ENCODE peak calls at places on chromosomes 11 and 22, in ten cellular contexts. H is NCI-H2029 treated with DMSO at 0.1 percent for 48 hours; B is stimulated activated CD8-positive, alpha-beta memory T cell treated with anti-CD3 and anti-CD28 coated beads, Interleukin-7, amount 100 ng/mL, for 48 hours; E is HFF-Myc; O is neuronal stem cell; A is germinal center; S is H9; Q is left ventricle myocardium inferior; X is B cell; V is GM12865. U is an unnamed sample.

GRCh38 chr11:78476066-78476465 is 58.4 kb upstream of the GAB2 start:
- DNase-seq in H (no peak), B (no peak), E (no peak), O (no peak), A (no peak), S (no peak), Q (no peak), X (no peak), V (no peak), U (no peak)

GRCh38 chr11:3115321-3115720 is 49.8 kb downstream of the OSBPL5 start:
- DNase-seq in H (no peak), B (no peak), E (no peak), O (no peak), A (no peak), S (no peak), Q (no peak), X (no peak), V (no peak), U (no peak)

GRCh38 chr11:71130106-71130505 is 122.3 kb downstream of the SHANK2 start:
- DNase-seq in H (no peak), B (no peak), E (no peak), O (no peak), A (no peak), S (no peak), Q (no peak), X (no peak), V (no peak), U (no peak)

GRCh38 chr11:45995342-45995734 is 72.9 kb downstream of the LARGE2 start:
- DNase-seq in H (no peak), B (no peak), E (no peak), O (no peak), A (no peak), S (no peak), Q (no peak), X (no peak), V (no peak), U (no peak)

GRCh38 chr11:125701858-125702621 is 21.4 kb upstream of the ACRV1 start:
- DNase-seq in H (no peak), B (no peak), E (no peak), O (no peak), A (no peak), S (peak), Q (no peak), X (no peak), V (no peak), U (no peak)

GRCh38 chr22:25021409-25021808 is 68.9 kb downstream of the KIAA1671 start:
- DNase-seq in H (no peak), B (no peak), E (no peak), O (no peak), A (no peak), S (no peak), Q (no peak), X (no peak), V (no peak), U (no peak)

GRCh38 chr11:5159806-5160205 is 5.2 kb upstream of the OR52A1 start:
- DNase-seq in H (no peak), B (no peak), E (no peak), O (no peak), A (no peak), S (no peak), Q (no peak), X (no peak), V (no peak), U (no peak)

GRCh38 chr11:46386674-46387073 is 4.9 kb downstream of the CHRM4 start:
- DNase-seq in H (no peak), B (no peak), E (no peak), O (no peak), A (no peak), S (no peak), Q (no peak), X (no peak), V (no peak), U (no peak)

GRCh38 chr11:56819916-56820315 is 71.4 kb upstream of the OR9G4 start:
- DNase-seq in H (no peak), B (no peak), E (no peak), O (no peak), A (no peak), S (no peak), Q (no peak), X (no peak), V (no peak), U (no peak)

GRCh38 chr11:126191379-126192073 is 19.9 kb downstream of the RPUSD4 start:
- DNase-seq in H (no peak), B (no peak), E (no peak), O (no peak), A (no peak), S (no peak), Q (no peak), X (no peak), V (no peak), U (no peak)

GRCh38 chr11:2559527-2560311 is 114.9 kb downstream of the KCNQ1 start:
- DNase-seq in H (no peak), B (no peak), E (no peak), O (no peak), A (no peak), S (no peak), Q (peak), X (no peak), V (no peak), U (no peak)

GRCh38 chr11:75946531-75947530 is 131.8 kb downstream of the UVRAG start:
- DNase-seq in H (peak), B (no peak), E (peak), O (no peak), A (no peak), S (peak), Q (no peak), X (peak), V (no peak), U (no peak)

GRCh38 chr11:41245184-41245583 is 214.3 kb downstream of the LRRC4C start:
- DNase-seq in H (no peak), B (no peak), E (no peak), O (no peak), A (no peak), S (peak), Q (no peak), X (no peak), V (no peak), U (no peak)

GRCh38 chr11:70073188-70073817 is 4.8 kb upstream of the ANO1 start:
- DNase-seq in H (no peak), B (no peak), E (no peak), O (no peak), A (no peak), S (peak), Q (no peak), X (no peak), V (no peak), U (no peak)

GRCh38 chr11:110711776-110712642 is at the start of gene ARHGAP20:
- DNase-seq in H (peak), B (no peak), E (no peak), O (peak), A (peak), S (peak), Q (peak), X (peak), V (peak), U (peak)

GRCh38 chr22:30860176-30861105 is 108.1 kb downstream of the MORC2 start:
- DNase-seq in H (no peak), B (no peak), E (no peak), O (no peak), A (no peak), S (peak), Q (no peak), X (no peak), V (no peak), U (peak)

GRCh38 chr11:5684627-5685362 is at the start of gene TRIM5:
- DNase-seq in H (no peak), B (peak), E (peak), O (peak), A (peak), S (peak), Q (peak), X (peak), V (peak), U (peak)

GRCh38 chr22:33829549-33830280 is 90.6 kb downstream of the LARGE1 start:
- DNase-seq in H (no peak), B (no peak), E (no peak), O (no peak), A (no peak), S (no peak), Q (no peak), X (no peak), V (no peak), U (no peak)

GRCh38 chr11:61598383-61598782 is 17.5 kb upstream of the SYT7 start:
- DNase-seq in H (no peak), B (no peak), E (no peak), O (no peak), A (no peak), S (no peak), Q (no peak), X (no peak), V (no peak), U (no peak)

GRCh38 chr22:35540600-35541253 is at the start of gene RASD2:
- DNase-seq in H (no peak), B (peak), E (no peak), O (no peak), A (no peak), S (peak), Q (peak), X (no peak), V (peak), U (no peak)

GRCh38 chr22:35315141-35315854 is 15.6 kb downstream of the TOM1 start:
- DNase-seq in H (no peak), B (no peak), E (no peak), O (no peak), A (no peak), S (no peak), Q (peak), X (no peak), V (no peak), U (no peak)

GRCh38 chr11:43579171-43579918 is 101.2 kb upstream of the HSD17B12 start:
- DNase-seq in H (no peak), B (no peak), E (no peak), O (no peak), A (peak), S (peak), Q (no peak), X (peak), V (peak), U (peak)

GRCh38 chr11:73556966-73557365 is 40.9 kb downstream of the FAM168A start:
- DNase-seq in H (no peak), B (no peak), E (no peak), O (no peak), A (no peak), S (no peak), Q (no peak), X (no peak), V (no peak), U (no peak)

GRCh38 chr22:43957871-43958270 is 2.6 kb downstream of the SAMM50 start:
- DNase-seq in H (no peak), B (no peak), E (no peak), O (no peak), A (no peak), S (no peak), Q (no peak), X (no peak), V (no peak), U (no peak)

GRCh38 chr11:92941676-92942571 is 27.5 kb upstream of the MTNR1B start:
- DNase-seq in H (peak), B (no peak), E (peak), O (peak), A (peak), S (no peak), Q (no peak), X (peak), V (peak), U (peak)

GRCh38 chr11:2432628-2433071 is 11.7 kb downstream of the TRPM5 start:
- DNase-seq in H (no peak), B (no peak), E (no peak), O (no peak), A (no peak), S (no peak), Q (peak), X (no peak), V (no peak), U (no peak)

GRCh38 chr22:49930596-49931412 is 12.4 kb downstream of the CRELD2 start:
- DNase-seq in H (peak), B (no peak), E (peak), O (no peak), A (peak), S (peak), Q (peak), X (peak), V (peak), U (peak)

GRCh38 chr22:46688949-46689348 is 49.1 kb downstream of the CERK start:
- DNase-seq in H (no peak), B (no peak), E (no peak), O (no peak), A (no peak), S (no peak), Q (peak), X (no peak), V (no peak), U (no peak)

GRCh38 chr22:44363980-44364749 is 51.4 kb upstream of the SHISAL1 start:
- DNase-seq in H (no peak), B (no peak), E (no peak), O (no peak), A (no peak), S (no peak), Q (peak), X (no peak), V (no peak), U (no peak)

U was measured in GM20000.